ENCODE peak calls at places on chromosomes 11 and 22, in seven cellular contexts. O, L, G, J, D, R and P are unnamed samples.

GRCh38 chr11:81585534-81585933 is 1148.1 kb downstream of the FAM181B start:
- DNase-seq in R (no peak), O (no peak), J (no peak), D (no peak), L (no peak), G (no peak), P (no peak)

GRCh38 chr11:8832571-8833260 is 78.3 kb upstream of the AKIP1 start:
- DNase-seq in R (no peak), D (no peak), O (no peak), J (no peak), L (peak), G (no peak), P (no peak)

GRCh38 chr11:66064571-66064970 is 5.5 kb upstream of the PACS1 start:
- DNase-seq in R (no peak), J (no peak), G (no peak), O (no peak), L (no peak), D (no peak), P (no peak)

GRCh38 chr22:47206819-47207218 is 444.4 kb downstream of the TBC1D22A start:
- DNase-seq in R (no peak), D (peak), L (peak), J (no peak), G (no peak), O (no peak), P (no peak)

GRCh38 chr11:86035164-86035563 is 33.7 kb downstream of the PICALM start:
- DNase-seq in R (no peak), L (no peak), J (no peak), O (no peak), D (no peak), G (no peak), P (no peak)

GRCh38 chr22:39800790-39801540 is 92.6 kb downstream of the ENTHD1 start:
- DNase-seq in J (no peak), D (no peak), G (no peak), R (no peak), O (no peak), L (no peak), P (no peak)

GRCh38 chr11:113131036-113131775 is 170.0 kb downstream of the NCAM1 start:
- DNase-seq in R (no peak), L (no peak), J (no peak), O (no peak), G (no peak), D (no peak), P (no peak)

GRCh38 chr22:39517470-39517869 is 2.9 kb upstream of the ATF4 start:
- DNase-seq in J (no peak), D (no peak), L (no peak), O (no peak), R (no peak), G (no peak), P (no peak)

GRCh38 chr11:69296890-69297224 is 2.9 kb downstream of the MYEOV start:
- DNase-seq in D (no peak), J (no peak), O (no peak), R (no peak), G (no peak), L (no peak), P (no peak)

GRCh38 chr11:76176463-76176862 is 29.8 kb downstream of the WNT11 start:
- DNase-seq in D (no peak), O (no peak), R (no peak), G (no peak), L (no peak), J (no peak), P (no peak)

GRCh38 chr11:76179147-76179546 is 27.2 kb downstream of the WNT11 start:
- DNase-seq in G (no peak), L (no peak), J (no peak), O (no peak), D (no peak), R (no peak), P (no peak)

GRCh38 chr11:76174330-76174729 is 32.0 kb downstream of the WNT11 start:
- DNase-seq in G (no peak), R (no peak), J (no peak), O (no peak), D (no peak), L (no peak), P (no peak)

GRCh38 chr11:76175731-76176303 is 30.5 kb downstream of the WNT11 start:
- DNase-seq in G (no peak), J (no peak), O (no peak), R (no peak), L (no peak), D (no peak), P (no peak)

GRCh38 chr11:76177250-76177686 is 29.0 kb downstream of the WNT11 start:
- DNase-seq in D (no peak), L (no peak), J (no peak), R (no peak), G (no peak), O (no peak), P (no peak)
- TF ChIP-seq POLR2AphosphoS5 in D (no peak), L (no peak), J (no peak), R (no peak), G (no peak), O (no peak), P (no peak)

DNA sequence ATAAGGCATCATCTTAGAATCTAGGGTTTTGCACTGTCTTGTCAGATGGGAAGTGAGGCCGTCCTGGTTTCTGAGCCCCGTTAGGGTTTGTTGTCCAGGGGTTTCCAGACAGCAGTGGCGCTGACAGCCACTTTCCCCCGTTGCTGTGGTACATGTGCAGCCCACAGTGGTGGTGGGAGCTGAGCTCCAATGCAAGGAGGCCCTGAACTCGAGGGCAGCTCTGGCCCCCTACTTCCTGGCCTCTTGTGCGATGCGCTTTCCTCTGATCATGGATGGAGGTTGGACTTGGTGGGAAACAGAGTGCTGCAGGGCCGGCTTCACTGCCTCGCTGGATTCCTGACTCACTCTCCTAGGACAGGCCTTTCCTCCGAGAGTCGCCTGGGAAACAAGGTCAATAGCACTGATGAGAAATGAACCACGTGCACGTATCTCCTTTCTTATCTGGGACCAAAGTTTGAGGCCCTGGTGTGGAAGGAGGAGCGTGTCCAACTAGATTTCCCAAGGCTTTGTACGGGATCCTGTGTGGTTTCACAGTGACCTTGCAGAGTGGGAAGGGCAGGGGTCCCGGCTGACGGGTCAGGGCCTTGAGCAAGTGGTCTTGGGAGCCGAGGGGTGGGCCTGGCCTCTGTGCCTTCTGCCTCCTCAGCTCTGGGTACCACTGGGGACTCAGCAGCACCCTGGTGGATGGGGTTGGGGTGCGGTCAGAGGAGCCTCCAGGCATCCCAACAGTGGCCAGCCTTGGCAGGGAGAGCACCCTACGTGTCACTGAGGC is 3.7 kb downstream of the PHRF1 start:
- DNase-seq in O (no peak), D (no peak), L (no peak), R (no peak), G (no peak), J (no peak), P (no peak)
- H3K27ac ChIP-seq in O (no peak), D (no peak), L (no peak), R (no peak), G (no peak), J (no peak), P (no peak)

GRCh38 chr22:42214625-42215415 is 55.6 kb downstream of the TCF20 start:
- DNase-seq in R (no peak), O (no peak), J (no peak), G (no peak), L (no peak), D (no peak), P (no peak)
- TF ChIP-seq POLR2AphosphoS5 in R (no peak), O (no peak), J (no peak), G (no peak), L (no peak), D (no peak), P (no peak)

GRCh38 chr11:1570896-1571759 is 943 bp downstream of the DUSP8 start:
- DNase-seq in J (no peak), G (no peak), L (peak), O (no peak), D (peak), R (no peak), P (no peak)

GRCh38 chr11:1571760-1572199 is 291 bp downstream of the DUSP8 start:
- DNase-seq in L (no peak), G (no peak), D (peak), R (no peak), O (no peak), J (peak), P (no peak)

GRCh38 chr11:1573847-1574255 is 1.8 kb upstream of the DUSP8 start:
- DNase-seq in G (no peak), L (peak), O (peak), R (peak), D (no peak), J (no peak), P (peak)

GRCh38 chr11:1573077-1573846 is 1.2 kb upstream of the DUSP8 start:
- DNase-seq in R (no peak), G (no peak), J (no peak), D (no peak), L (peak), O (no peak), P (no peak)

GRCh38 chr11:1572200-1573076 is at the start of gene DUSP8:
- DNase-seq in D (peak), L (peak), G (peak), O (no peak), R (peak), J (peak), P (peak)
- H3K27ac ChIP-seq in D (peak), L (peak), G (peak), O (no peak), R (peak), J (no peak), P (peak)

GRCh38 chr11:18392434-18393321 is 1.7 kb upstream of the LDHA start:
- DNase-seq in R (no peak), L (no peak), J (no peak), O (no peak), D (peak), G (no peak), P (no peak)

GRCh38 chr11:18393581-18394299 is 623 bp upstream of the LDHA start:
- DNase-seq in L (no peak), O (no peak), G (no peak), D (peak), J (no peak), R (no peak), P (no peak)

GRCh38 chr11:18394928-18395734 is 768 bp downstream of the LDHA start:
- DNase-seq in D (peak), G (peak), L (no peak), J (no peak), O (no peak), R (no peak), P (peak)

GRCh38 chr11:18395735-18396504 is 1.6 kb downstream of the LDHA start:
- DNase-seq in D (peak), O (peak), J (peak), G (peak), R (peak), L (peak), P (peak)

DNA sequence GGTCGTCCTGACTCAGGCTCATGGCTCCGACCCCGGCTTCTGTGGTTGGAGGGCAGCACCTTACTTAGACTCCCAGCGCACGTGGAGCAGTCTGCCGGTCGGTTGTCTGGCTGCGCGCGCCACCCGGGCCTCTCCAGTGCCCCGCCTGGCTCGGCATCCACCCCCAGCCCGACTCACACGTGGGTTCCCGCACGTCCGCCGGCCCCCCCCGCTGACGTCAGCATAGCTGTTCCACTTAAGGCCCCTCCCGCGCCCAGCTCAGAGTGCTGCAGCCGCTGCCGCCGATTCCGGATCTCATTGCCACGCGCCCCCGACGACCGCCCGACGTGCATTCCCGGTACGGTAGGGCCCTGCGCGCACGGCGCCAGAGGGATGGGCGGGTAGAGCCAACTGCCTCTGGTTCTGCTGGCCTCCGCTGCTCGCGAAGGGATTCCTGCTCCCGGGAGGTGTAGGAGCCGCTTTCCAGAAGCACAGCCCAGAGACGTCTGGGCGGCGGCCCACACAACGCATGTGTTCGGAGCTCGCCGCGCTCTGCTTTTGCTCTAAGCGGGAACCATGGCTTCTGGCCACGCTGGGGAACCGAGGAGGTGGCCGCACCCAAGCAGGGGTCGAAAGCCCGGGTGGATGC is at the start of gene LDHA:
- DNase-seq in J (peak), G (peak), R (peak), O (peak), L (peak), D (peak), P (peak)
- TF ChIP-seq POLR2AphosphoS5 in J (peak), G (peak), R (peak), O (peak), L (peak), D (peak), P (peak)

DNA sequence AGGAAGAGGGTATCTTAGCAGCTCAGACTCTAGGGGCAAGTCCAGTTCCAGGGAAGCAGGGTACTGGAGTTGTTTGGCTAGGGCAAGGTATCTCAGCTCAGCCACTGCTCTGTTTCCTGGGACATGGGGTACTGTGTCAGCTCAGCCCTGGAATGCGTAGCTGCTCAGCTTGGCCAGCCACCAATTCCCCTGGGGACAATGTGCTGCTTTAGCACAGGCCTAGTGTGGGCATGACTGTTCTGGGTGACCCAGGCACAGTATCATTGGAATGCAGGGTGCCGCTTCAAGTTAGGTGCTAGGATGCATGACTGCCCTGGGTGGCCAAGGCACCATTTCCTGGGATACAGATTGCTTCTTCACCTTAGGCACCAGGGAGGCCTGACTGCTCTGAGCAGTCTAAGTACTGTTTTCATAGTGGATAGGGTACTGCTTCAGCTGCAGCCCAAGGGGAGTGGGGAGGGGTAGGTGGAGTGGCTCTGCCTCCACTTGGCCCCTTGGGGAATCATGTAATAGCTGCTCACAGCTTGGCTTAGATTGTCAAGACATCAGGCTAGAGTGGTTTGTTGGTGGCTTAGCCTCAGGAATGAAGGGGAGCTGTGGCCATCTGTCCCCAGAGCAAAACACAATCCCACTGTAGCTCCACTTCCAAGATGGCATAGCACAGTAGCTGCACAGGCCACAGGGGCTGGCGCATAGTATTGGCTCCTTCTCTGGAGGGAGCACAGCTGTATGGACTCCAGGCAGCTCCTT is 36.0 kb downstream of the MADD start:
- DNase-seq in R (no peak), J (no peak), O (no peak), L (no peak), D (no peak), G (no peak), P (peak)
- H3K27ac ChIP-seq in R (no peak), J (no peak), O (no peak), L (no peak), D (no peak), G (no peak), P (no peak)

GRCh38 chr11:87185228-87185627 is 147.5 kb downstream of the TMEM135 start:
- DNase-seq in G (no peak), R (no peak), O (no peak), L (no peak), J (no peak), D (no peak), P (no peak)
- TF ChIP-seq POLR2AphosphoS5 in G (no peak), R (no peak), O (no peak), L (no peak), J (no peak), D (no peak), P (no peak)

DNA sequence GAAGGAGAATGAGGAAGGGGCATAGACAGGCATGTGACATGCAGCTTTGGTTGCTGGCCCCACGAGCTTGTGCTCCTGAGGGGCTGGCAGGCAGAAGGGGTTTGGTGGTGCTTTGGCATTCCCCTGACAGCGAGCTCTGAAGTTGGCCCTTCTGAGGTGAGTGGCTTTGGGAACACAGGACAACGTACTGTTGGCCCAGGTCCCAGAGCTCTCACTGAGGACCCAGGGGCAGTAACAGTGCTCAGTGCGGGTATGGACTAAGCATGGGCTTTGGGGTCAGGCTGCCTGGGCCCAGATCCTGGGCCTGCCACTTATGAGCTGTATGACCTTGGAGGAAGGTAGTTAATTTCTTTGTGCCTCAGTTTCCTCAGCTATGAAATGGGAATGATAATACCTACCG is 46.6 kb downstream of the IRAG1 start:
- DNase-seq in O (no peak), R (no peak), L (peak), D (no peak), G (no peak), J (no peak), P (no peak)
- H3K27ac ChIP-seq in O (no peak), R (peak), L (peak), D (no peak), G (no peak), J (no peak), P (no peak)

GRCh38 chr11:33256031-33256807 is 962 bp upstream of the HIPK3 start:
- DNase-seq in G (no peak), L (no peak), J (no peak), R (no peak), O (no peak), D (no peak), P (no peak)
- TF ChIP-seq POLR2AphosphoS5 in G (no peak), L (no peak), J (no peak), R (no peak), O (no peak), D (no peak), P (no peak)

DNA sequence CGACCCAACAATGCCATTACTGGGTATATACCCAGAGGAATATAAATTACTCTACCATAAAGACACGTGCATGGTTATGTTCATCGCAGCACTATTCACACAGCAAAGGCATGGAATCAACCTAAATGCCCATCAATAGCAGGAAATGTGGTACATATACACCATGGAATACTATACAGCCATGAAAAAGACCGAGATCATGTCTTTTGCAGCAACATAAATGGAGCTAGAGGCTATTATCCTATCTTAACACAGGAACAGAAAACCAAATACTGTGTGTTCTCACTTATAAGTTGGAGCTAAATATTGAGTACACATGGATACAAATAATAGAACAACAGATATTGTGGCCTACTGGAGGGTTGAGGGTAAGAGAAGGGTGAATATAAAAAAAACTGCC is 3.5 kb downstream of the OR2D2 start:
- DNase-seq in G (no peak), L (no peak), R (no peak), J (no peak), O (no peak), D (no peak), P (no peak)
- H3K27ac ChIP-seq in G (no peak), L (no peak), R (no peak), J (no peak), O (no peak), D (no peak), P (no peak)